ENCODE peak calls at places on chromosomes 5 and 9, in seven cellular contexts. A, I, Y, D, H, K and J are unnamed samples.
A peak's percentile ranks its signal among the peaks of the same experiment; 100 is the strongest.

GRCh38 chr5:93593476-93594060 is 10.5 kb downstream of the NR2F1 start:
- DNase-seq in D (no peak), K (peak; percentile 33), H (no peak), Y (no peak), A (no peak), I (no peak), J (no peak)

GRCh38 chr5:147979761-147980160 is 73.4 kb upstream of the C5orf46 start:
- DNase-seq in Y (no peak), K (no peak), I (peak; percentile 64), A (no peak), D (no peak), H (no peak), J (no peak)

GRCh38 chr5:133269707-133270106 is 217.9 kb downstream of the HSPA4 start:
- DNase-seq in K (no peak), A (no peak), H (no peak), I (no peak), Y (no peak), D (no peak), J (no peak)

GRCh38 chr9:4114569-4115505 is 185.0 kb downstream of the GLIS3 start:
- DNase-seq in Y (no peak), K (peak; percentile 85), D (no peak), A (no peak), H (peak; percentile 56), I (no peak), J (peak; percentile 59)

GRCh38 chr5:107951322-107951721 is 280.6 kb upstream of the EFNA5 start:
- DNase-seq in D (no peak), Y (no peak), H (no peak), I (no peak), A (no peak), K (no peak), J (no peak)

GRCh38 chr5:8906303-8906967 is 639.4 kb downstream of the SEMA5A start:
- DNase-seq in A (no peak), D (no peak), Y (no peak), H (peak; percentile 68), K (peak; percentile 75), I (peak; percentile 85), J (peak; percentile 54)

GRCh38 chr9:6924149-6924548 is 166.4 kb downstream of the KDM4C start:
- DNase-seq in K (no peak), D (no peak), H (no peak), Y (no peak), I (no peak), A (no peak), J (no peak)

GRCh38 chr9:97811534-97812246 is 41.3 kb upstream of the FOXE1 start:
- DNase-seq in Y (no peak), K (peak; percentile 24), H (peak; percentile 42), D (no peak), A (no peak), I (peak; percentile 71), J (peak; percentile 91)

GRCh38 chr5:86917117-86917579 is 299.4 kb downstream of the COX7C start:
- DNase-seq in K (peak; percentile 52), D (no peak), Y (no peak), I (peak; percentile 12), H (peak; percentile 20), A (no peak), J (no peak)

GRCh38 chr5:79020861-79021561 is 35.9 kb upstream of the ARSB start:
- DNase-seq in A (peak; percentile 36), D (peak; percentile 60), H (peak; percentile 64), K (peak; percentile 84), Y (peak; percentile 89), I (peak; percentile 60), J (peak; percentile 37)

GRCh38 chr9:84609779-84610178 is 59.8 kb upstream of the NTRK2 start:
- DNase-seq in K (no peak), D (no peak), H (no peak), Y (no peak), A (no peak), I (no peak), J (no peak)

GRCh38 chr9:27129221-27129620 is 20.2 kb downstream of the TEK start:
- DNase-seq in D (no peak), H (no peak), I (no peak), A (no peak), K (no peak), Y (no peak), J (peak; percentile 8)

GRCh38 chr5:73433982-73434342 is 14.6 kb downstream of the FOXD1 start:
- DNase-seq in K (peak; percentile 62), H (no peak), Y (no peak), I (no peak), A (no peak), D (no peak), J (peak; percentile 16)

GRCh38 chr9:106203832-106204516 is 509.6 kb downstream of the TMEM38B start:
- DNase-seq in A (no peak), K (no peak), Y (no peak), D (no peak), I (no peak), H (no peak), J (no peak)

GRCh38 chr9:38227061-38227540 is 158.1 kb upstream of the SHB start:
- DNase-seq in D (no peak), H (peak; percentile 76), A (peak; percentile 66), I (peak; percentile 83), K (peak; percentile 71), Y (no peak), J (peak; percentile 88)

GRCh38 chr5:60972225-60972624 is 27.2 kb downstream of the NDUFAF2 start:
- DNase-seq in H (no peak), Y (no peak), K (no peak), D (no peak), A (no peak), I (no peak), J (no peak)

GRCh38 chr9:37187713-37188439 is 67.5 kb downstream of the ZCCHC7 start:
- DNase-seq in K (peak; percentile 40), A (no peak), I (no peak), Y (no peak), D (no peak), H (no peak), J (no peak)

GRCh38 chr5:150081541-150082283 is 4.6 kb downstream of the CSF1R start:
- DNase-seq in K (no peak), A (peak; percentile 9), H (no peak), Y (peak; percentile 89), D (peak; percentile 30), I (no peak), J (no peak)

GRCh38 chr5:108503986-108504385 is 122.1 kb upstream of the FBXL17 start:
- DNase-seq in A (no peak), H (no peak), D (no peak), I (no peak), K (no peak), Y (no peak), J (peak; percentile 68)

GRCh38 chr9:118455781-118456180 is 751.6 kb downstream of the TLR4 start:
- DNase-seq in Y (no peak), I (no peak), D (no peak), K (peak; percentile 78), A (no peak), H (no peak), J (no peak)

GRCh38 chr5:33854733-33855151 is 37.0 kb downstream of the ADAMTS12 start:
- DNase-seq in D (no peak), Y (no peak), A (peak; percentile 16), I (no peak), H (peak; percentile 95), K (peak; percentile 92), J (peak; percentile 76)